ENCODE peak calls at places on chromosome X, in six cellular contexts. X is cardiac fibroblast, U is pancreas, A is progenitor cell of endocrine pancreas, O is psoas muscle, Q is ascending aorta. H is an unnamed sample.

GRCh38 chrX:115233497-115234219 is at the start of gene LRCH2:
- DNase-seq in X (peak), U (no peak), A (peak), O (peak), Q (peak), H (no peak)

GRCh38 chrX:136227074-136227473 is 24.1 kb downstream of the MAP7D3 start:
- DNase-seq in X (no peak), U (no peak), A (no peak), O (no peak), Q (no peak), H (no peak)

GRCh38 chrX:80808854-80809493 is 703 bp downstream of the BRWD3 start:
- DNase-seq in X (peak), U (peak), A (no peak), O (no peak), Q (no peak), H (no peak)

GRCh38 chrX:41491267-41492004 is 44.3 kb downstream of the NYX start:
- DNase-seq in X (peak), U (no peak), A (no peak), O (no peak), Q (peak), H (no peak)

GRCh38 chrX:12825801-12826200 is 34.6 kb downstream of the PRPS2 start:
- DNase-seq in X (peak), U (no peak), A (no peak), O (no peak), Q (no peak), H (no peak)

GRCh38 chrX:1466232-1466661 is 13.5 kb upstream of the ASMTL start:
- DNase-seq in X (no peak), U (no peak), A (peak), O (no peak), Q (peak), H (peak)

GRCh38 chrX:80285131-80285773 is 135.0 kb upstream of the TENT5D start:
- DNase-seq in X (peak), U (no peak), A (no peak), O (no peak), Q (no peak), H (no peak)

GRCh38 chrX:130669233-130669632 is 233.8 kb downstream of the ENOX2 start:
- DNase-seq in X (peak), U (no peak), A (no peak), O (no peak), Q (no peak), H (no peak)

GRCh38 chrX:86322913-86323312 is 174.7 kb downstream of the DACH2 start:
- DNase-seq in X (no peak), U (no peak), A (no peak), O (no peak), Q (no peak), H (no peak)

DNA sequence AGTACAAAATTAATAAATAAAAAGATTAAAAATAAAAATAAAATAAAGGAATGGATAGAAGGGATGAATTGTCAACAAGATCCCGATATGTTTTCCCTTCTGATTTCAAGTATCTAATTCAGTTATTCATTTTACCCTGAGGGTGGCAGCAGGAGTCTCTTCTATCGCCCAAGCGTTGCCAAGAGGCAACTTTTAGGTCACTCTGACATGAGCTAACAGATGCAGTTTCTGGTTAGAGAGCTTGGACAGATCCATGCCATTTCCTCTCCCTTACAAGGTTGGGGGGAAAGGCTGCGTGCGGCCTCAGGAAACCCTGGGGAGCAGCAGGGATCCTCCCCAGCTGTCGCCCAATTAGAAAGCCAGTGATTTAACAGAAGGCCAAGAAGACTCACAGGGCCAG is 35.3 kb upstream of the WAS start:
- DNase-seq in X (peak), U (peak), A (no peak), O (peak), Q (peak), H (no peak)
- TF ChIP-seq CTCF in X (no peak), U (no peak), A (peak), O (peak), Q (peak), H (peak)

GRCh38 chrX:106039920-106040319 is 1.4 kb upstream of the SERPINA7 start:
- DNase-seq in X (peak), U (peak), A (no peak), O (no peak), Q (no peak), H (no peak)
- TF ChIP-seq CTCF in X (no peak), U (peak), A (peak), O (peak), Q (peak), H (no peak)

GRCh38 chrX:108134724-108135123 is 43.1 kb downstream of the ATG4A start:
- DNase-seq in X (no peak), U (no peak), A (no peak), O (no peak), Q (no peak), H (no peak)
- TF ChIP-seq CTCF in X (no peak), U (no peak), A (no peak), O (no peak), Q (no peak), H (no peak)

GRCh38 chrX:69493193-69493592 is 10.9 kb upstream of the NALF2 start:
- DNase-seq in X (peak), U (peak), A (peak), O (no peak), Q (no peak), H (no peak)
- TF ChIP-seq CTCF in X (peak), U (peak), A (peak), O (peak), Q (peak), H (peak)

GRCh38 chrX:16469870-16470269 is 180.1 kb upstream of the S100G start:
- DNase-seq in X (no peak), U (no peak), A (no peak), O (no peak), Q (no peak), H (no peak)
- TF ChIP-seq CTCF in X (no peak), U (no peak), A (peak), O (no peak), Q (no peak), H (no peak)

GRCh38 chrX:14528629-14529287 is 578 bp upstream of the GLRA2 start:
- DNase-seq in X (peak), U (no peak), A (peak), O (peak), Q (no peak), H (no peak)
- TF ChIP-seq CTCF in X (peak), U (no peak), A (peak), O (peak), Q (peak), H (peak)

GRCh38 chrX:49840679-49841078 is 11.6 kb downstream of the PAGE4 start:
- DNase-seq in X (peak), U (peak), A (peak), O (peak), Q (no peak), H (no peak)
- TF ChIP-seq CTCF in X (peak), U (peak), A (peak), O (no peak), Q (peak), H (no peak)

DNA sequence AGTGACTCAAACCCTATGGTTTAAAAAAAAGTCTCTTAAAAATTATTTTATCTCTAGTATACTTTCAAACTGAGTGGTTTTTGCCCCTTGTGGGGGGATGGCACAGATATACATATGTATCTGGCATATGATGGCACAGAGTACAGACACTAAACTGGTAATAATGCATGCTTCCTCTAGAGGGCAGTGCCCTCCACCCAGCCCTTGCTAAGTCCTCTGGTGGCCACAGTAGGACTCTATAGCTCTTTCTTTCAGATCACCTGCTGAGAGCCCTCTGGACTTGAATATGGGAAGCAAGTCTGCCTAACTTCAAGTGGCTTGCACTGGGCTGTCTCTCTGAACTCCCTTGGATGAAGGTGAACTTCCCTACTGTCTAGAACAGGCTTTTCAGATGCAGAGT is 66.3 kb downstream of the TSPAN7 start:
- DNase-seq in X (peak), U (no peak), A (no peak), O (no peak), Q (no peak), H (no peak)
- TF ChIP-seq CTCF in X (peak), U (peak), A (peak), O (peak), Q (peak), H (peak)